ENCODE peak calls at places on chromosome 2, in eight cellular contexts. One of them, this sample, is unnamed.

GRCh38 chr2:85053802-85054201 is 79.4 kb upstream of the TCF7L1 start:
- DNase-seq in lower lobe of right lung: no peak
- DNase-seq in activated T-cell treated with anti-CD3 and anti-CD28 coated beads, Interleukin-2, amount 50 U/mL, for 48 hours: no peak
- DNase-seq in HAP-1: peak; percentile 89
- DNase-seq in left ventricle myocardium inferior: no peak
- DNase-seq in PC-3: peak; percentile 91
- DNase-seq in ovary: no peak
- DNase-seq in activated CD4-positive, alpha-beta memory T cell treated with anti-CD3 and anti-CD28 coated beads, Interleukin-2, amount 10 ng/mL, durations not matched to agents 7 days and 5 days: no peak
- DNase-seq in this sample: peak; percentile 70

GRCh38 chr2:227828385-227828990 is 14.8 kb downstream of the CCL20 start:
- DNase-seq in ovary: no peak
- DNase-seq in left ventricle myocardium inferior: no peak
- DNase-seq in lower lobe of right lung: no peak
- DNase-seq in activated CD4-positive, alpha-beta memory T cell treated with anti-CD3 and anti-CD28 coated beads, Interleukin-2, amount 10 ng/mL, durations not matched to agents 7 days and 5 days: no peak
- DNase-seq in activated T-cell treated with anti-CD3 and anti-CD28 coated beads, Interleukin-2, amount 50 U/mL, for 48 hours: no peak
- DNase-seq in PC-3: no peak
- DNase-seq in HAP-1: no peak
- DNase-seq in this sample: no peak

GRCh38 chr2:74458957-74459290 is 686 bp downstream of the WBP1 start:
- DNase-seq in ovary: no peak
- DNase-seq in HAP-1: peak; percentile 31
- DNase-seq in activated T-cell treated with anti-CD3 and anti-CD28 coated beads, Interleukin-2, amount 50 U/mL, for 48 hours: no peak
- DNase-seq in PC-3: no peak
- DNase-seq in lower lobe of right lung: no peak
- DNase-seq in activated CD4-positive, alpha-beta memory T cell treated with anti-CD3 and anti-CD28 coated beads, Interleukin-2, amount 10 ng/mL, durations not matched to agents 7 days and 5 days: peak; percentile 35
- DNase-seq in left ventricle myocardium inferior: no peak
- DNase-seq in this sample: no peak

GRCh38 chr2:236855866-236856855 is 229.5 kb upstream of the COPS8 start:
- DNase-seq in lower lobe of right lung: no peak
- DNase-seq in activated T-cell treated with anti-CD3 and anti-CD28 coated beads, Interleukin-2, amount 50 U/mL, for 48 hours: no peak
- DNase-seq in activated CD4-positive, alpha-beta memory T cell treated with anti-CD3 and anti-CD28 coated beads, Interleukin-2, amount 10 ng/mL, durations not matched to agents 7 days and 5 days: no peak
- DNase-seq in ovary: no peak
- DNase-seq in PC-3: no peak
- DNase-seq in left ventricle myocardium inferior: no peak
- DNase-seq in HAP-1: no peak
- DNase-seq in this sample: no peak

GRCh38 chr2:132815522-132815921 is 145.5 kb upstream of the LYPD1 start:
- DNase-seq in activated CD4-positive, alpha-beta memory T cell treated with anti-CD3 and anti-CD28 coated beads, Interleukin-2, amount 10 ng/mL, durations not matched to agents 7 days and 5 days: no peak
- DNase-seq in PC-3: peak; percentile 72
- DNase-seq in left ventricle myocardium inferior: no peak
- DNase-seq in activated T-cell treated with anti-CD3 and anti-CD28 coated beads, Interleukin-2, amount 50 U/mL, for 48 hours: no peak
- DNase-seq in HAP-1: no peak
- DNase-seq in ovary: no peak
- DNase-seq in lower lobe of right lung: no peak
- DNase-seq in this sample: peak; percentile 74

GRCh38 chr2:10057231-10058107 is 14.1 kb downstream of the KLF11 start:
- DNase-seq in left ventricle myocardium inferior: peak; percentile 78
- DNase-seq in activated T-cell treated with anti-CD3 and anti-CD28 coated beads, Interleukin-2, amount 50 U/mL, for 48 hours: peak; percentile 50
- DNase-seq in activated CD4-positive, alpha-beta memory T cell treated with anti-CD3 and anti-CD28 coated beads, Interleukin-2, amount 10 ng/mL, durations not matched to agents 7 days and 5 days: no peak
- DNase-seq in lower lobe of right lung: peak; percentile 62
- DNase-seq in PC-3: no peak
- DNase-seq in HAP-1: peak; percentile 69
- DNase-seq in ovary: peak; percentile 91
- DNase-seq in this sample: peak; percentile 87

GRCh38 chr2:146527166-146527565 is 1317.7 kb upstream of the ACVR2A start:
- DNase-seq in left ventricle myocardium inferior: no peak
- DNase-seq in lower lobe of right lung: no peak
- DNase-seq in ovary: no peak
- DNase-seq in activated T-cell treated with anti-CD3 and anti-CD28 coated beads, Interleukin-2, amount 50 U/mL, for 48 hours: no peak
- DNase-seq in PC-3: no peak
- DNase-seq in HAP-1: no peak
- DNase-seq in activated CD4-positive, alpha-beta memory T cell treated with anti-CD3 and anti-CD28 coated beads, Interleukin-2, amount 10 ng/mL, durations not matched to agents 7 days and 5 days: no peak
- DNase-seq in this sample: no peak

GRCh38 chr2:78992451-78992806 is 33.1 kb upstream of the REG3G start:
- DNase-seq in ovary: no peak
- DNase-seq in PC-3: peak; percentile 37
- DNase-seq in left ventricle myocardium inferior: no peak
- DNase-seq in lower lobe of right lung: no peak
- DNase-seq in HAP-1: no peak
- DNase-seq in activated CD4-positive, alpha-beta memory T cell treated with anti-CD3 and anti-CD28 coated beads, Interleukin-2, amount 10 ng/mL, durations not matched to agents 7 days and 5 days: no peak
- DNase-seq in activated T-cell treated with anti-CD3 and anti-CD28 coated beads, Interleukin-2, amount 50 U/mL, for 48 hours: no peak
- DNase-seq in this sample: peak; percentile 30

GRCh38 chr2:238597638-238598528 is 171.2 kb downstream of the ASB1 start:
- DNase-seq in activated T-cell treated with anti-CD3 and anti-CD28 coated beads, Interleukin-2, amount 50 U/mL, for 48 hours: no peak
- DNase-seq in HAP-1: no peak
- DNase-seq in PC-3: no peak
- DNase-seq in left ventricle myocardium inferior: no peak
- DNase-seq in ovary: no peak
- DNase-seq in activated CD4-positive, alpha-beta memory T cell treated with anti-CD3 and anti-CD28 coated beads, Interleukin-2, amount 10 ng/mL, durations not matched to agents 7 days and 5 days: no peak
- DNase-seq in lower lobe of right lung: no peak
- DNase-seq in this sample: peak; percentile 8

GRCh38 chr2:170143045-170143717 is 34.8 kb upstream of the MYO3B start:
- DNase-seq in lower lobe of right lung: no peak
- DNase-seq in activated T-cell treated with anti-CD3 and anti-CD28 coated beads, Interleukin-2, amount 50 U/mL, for 48 hours: no peak
- DNase-seq in HAP-1: no peak
- DNase-seq in left ventricle myocardium inferior: no peak
- DNase-seq in activated CD4-positive, alpha-beta memory T cell treated with anti-CD3 and anti-CD28 coated beads, Interleukin-2, amount 10 ng/mL, durations not matched to agents 7 days and 5 days: no peak
- DNase-seq in PC-3: no peak
- DNase-seq in ovary: no peak
- DNase-seq in this sample: no peak

GRCh38 chr2:134736167-134736885 is 17.5 kb upstream of the TMEM163 start:
- DNase-seq in lower lobe of right lung: no peak
- DNase-seq in activated T-cell treated with anti-CD3 and anti-CD28 coated beads, Interleukin-2, amount 50 U/mL, for 48 hours: no peak
- DNase-seq in activated CD4-positive, alpha-beta memory T cell treated with anti-CD3 and anti-CD28 coated beads, Interleukin-2, amount 10 ng/mL, durations not matched to agents 7 days and 5 days: no peak
- DNase-seq in left ventricle myocardium inferior: no peak
- DNase-seq in HAP-1: no peak
- DNase-seq in ovary: no peak
- DNase-seq in PC-3: peak; percentile 77
- DNase-seq in this sample: peak; percentile 29

GRCh38 chr2:168189835-168190426 is 57.5 kb downstream of the STK39 start:
- DNase-seq in HAP-1: no peak
- DNase-seq in activated CD4-positive, alpha-beta memory T cell treated with anti-CD3 and anti-CD28 coated beads, Interleukin-2, amount 10 ng/mL, durations not matched to agents 7 days and 5 days: no peak
- DNase-seq in left ventricle myocardium inferior: no peak
- DNase-seq in activated T-cell treated with anti-CD3 and anti-CD28 coated beads, Interleukin-2, amount 50 U/mL, for 48 hours: no peak
- DNase-seq in ovary: no peak
- DNase-seq in lower lobe of right lung: no peak
- DNase-seq in PC-3: peak; percentile 89
- DNase-seq in this sample: peak; percentile 65

GRCh38 chr2:217167531-217167930 is 307.7 kb upstream of the TNP1 start:
- DNase-seq in ovary: no peak
- DNase-seq in left ventricle myocardium inferior: no peak
- DNase-seq in HAP-1: no peak
- DNase-seq in PC-3: peak; percentile 28
- DNase-seq in activated T-cell treated with anti-CD3 and anti-CD28 coated beads, Interleukin-2, amount 50 U/mL, for 48 hours: no peak
- DNase-seq in activated CD4-positive, alpha-beta memory T cell treated with anti-CD3 and anti-CD28 coated beads, Interleukin-2, amount 10 ng/mL, durations not matched to agents 7 days and 5 days: no peak
- DNase-seq in lower lobe of right lung: no peak
- DNase-seq in this sample: no peak

GRCh38 chr2:121613774-121614173 is 35.5 kb downstream of the CLASP1 start:
- DNase-seq in PC-3: peak; percentile 26
- DNase-seq in activated T-cell treated with anti-CD3 and anti-CD28 coated beads, Interleukin-2, amount 50 U/mL, for 48 hours: no peak
- DNase-seq in HAP-1: no peak
- DNase-seq in activated CD4-positive, alpha-beta memory T cell treated with anti-CD3 and anti-CD28 coated beads, Interleukin-2, amount 10 ng/mL, durations not matched to agents 7 days and 5 days: no peak
- DNase-seq in ovary: no peak
- DNase-seq in left ventricle myocardium inferior: no peak
- DNase-seq in lower lobe of right lung: no peak
- DNase-seq in this sample: no peak

GRCh38 chr2:96239091-96239490 is 26.7 kb downstream of the TMEM127 start:
- DNase-seq in lower lobe of right lung: no peak
- DNase-seq in activated T-cell treated with anti-CD3 and anti-CD28 coated beads, Interleukin-2, amount 50 U/mL, for 48 hours: no peak
- DNase-seq in PC-3: no peak
- DNase-seq in activated CD4-positive, alpha-beta memory T cell treated with anti-CD3 and anti-CD28 coated beads, Interleukin-2, amount 10 ng/mL, durations not matched to agents 7 days and 5 days: no peak
- DNase-seq in left ventricle myocardium inferior: no peak
- DNase-seq in HAP-1: no peak
- DNase-seq in ovary: no peak
- DNase-seq in this sample: peak; percentile 2

GRCh38 chr2:211027976-211028375 is 471.6 kb downstream of the CPS1 start:
- DNase-seq in PC-3: no peak
- DNase-seq in left ventricle myocardium inferior: no peak
- DNase-seq in lower lobe of right lung: no peak
- DNase-seq in activated T-cell treated with anti-CD3 and anti-CD28 coated beads, Interleukin-2, amount 50 U/mL, for 48 hours: no peak
- DNase-seq in ovary: no peak
- DNase-seq in HAP-1: no peak
- DNase-seq in activated CD4-positive, alpha-beta memory T cell treated with anti-CD3 and anti-CD28 coated beads, Interleukin-2, amount 10 ng/mL, durations not matched to agents 7 days and 5 days: no peak
- DNase-seq in this sample: no peak

GRCh38 chr2:240431663-240432424 is 3.6 kb upstream of the GPC1 start:
- DNase-seq in lower lobe of right lung: peak; percentile 27
- DNase-seq in PC-3: no peak
- DNase-seq in activated CD4-positive, alpha-beta memory T cell treated with anti-CD3 and anti-CD28 coated beads, Interleukin-2, amount 10 ng/mL, durations not matched to agents 7 days and 5 days: no peak
- DNase-seq in left ventricle myocardium inferior: peak; percentile 2
- DNase-seq in activated T-cell treated with anti-CD3 and anti-CD28 coated beads, Interleukin-2, amount 50 U/mL, for 48 hours: no peak
- DNase-seq in ovary: peak; percentile 22
- DNase-seq in HAP-1: peak; percentile 6
- DNase-seq in this sample: no peak

GRCh38 chr2:100906131-100906530 is 86.2 kb downstream of the NPAS2 start:
- DNase-seq in left ventricle myocardium inferior: no peak
- DNase-seq in lower lobe of right lung: no peak
- DNase-seq in HAP-1: no peak
- DNase-seq in PC-3: no peak
- DNase-seq in activated T-cell treated with anti-CD3 and anti-CD28 coated beads, Interleukin-2, amount 50 U/mL, for 48 hours: no peak
- DNase-seq in ovary: no peak
- DNase-seq in activated CD4-positive, alpha-beta memory T cell treated with anti-CD3 and anti-CD28 coated beads, Interleukin-2, amount 10 ng/mL, durations not matched to agents 7 days and 5 days: no peak
- DNase-seq in this sample: no peak

GRCh38 chr2:98822301-98823164 is 91.6 kb upstream of the MGAT4A start:
- DNase-seq in lower lobe of right lung: peak; percentile 81
- DNase-seq in HAP-1: no peak
- DNase-seq in PC-3: no peak
- DNase-seq in ovary: no peak
- DNase-seq in activated T-cell treated with anti-CD3 and anti-CD28 coated beads, Interleukin-2, amount 50 U/mL, for 48 hours: peak; percentile 74
- DNase-seq in activated CD4-positive, alpha-beta memory T cell treated with anti-CD3 and anti-CD28 coated beads, Interleukin-2, amount 10 ng/mL, durations not matched to agents 7 days and 5 days: peak; percentile 68
- DNase-seq in left ventricle myocardium inferior: peak; percentile 71
- DNase-seq in this sample: peak; percentile 51

GRCh38 chr2:130864830-130865229 is 28.1 kb downstream of the ARHGEF4 start:
- DNase-seq in PC-3: peak; percentile 15
- DNase-seq in activated T-cell treated with anti-CD3 and anti-CD28 coated beads, Interleukin-2, amount 50 U/mL, for 48 hours: no peak
- DNase-seq in lower lobe of right lung: no peak
- DNase-seq in HAP-1: peak; percentile 48
- DNase-seq in left ventricle myocardium inferior: peak; percentile 48
- DNase-seq in activated CD4-positive, alpha-beta memory T cell treated with anti-CD3 and anti-CD28 coated beads, Interleukin-2, amount 10 ng/mL, durations not matched to agents 7 days and 5 days: no peak
- DNase-seq in ovary: peak; percentile 62
- DNase-seq in this sample: no peak

GRCh38 chr2:199136681-199137080 is 321.1 kb downstream of the SATB2 start:
- DNase-seq in activated CD4-positive, alpha-beta memory T cell treated with anti-CD3 and anti-CD28 coated beads, Interleukin-2, amount 10 ng/mL, durations not matched to agents 7 days and 5 days: no peak
- DNase-seq in ovary: no peak
- DNase-seq in lower lobe of right lung: no peak
- DNase-seq in left ventricle myocardium inferior: no peak
- DNase-seq in activated T-cell treated with anti-CD3 and anti-CD28 coated beads, Interleukin-2, amount 50 U/mL, for 48 hours: no peak
- DNase-seq in HAP-1: no peak
- DNase-seq in PC-3: peak; percentile 68
- DNase-seq in this sample: peak; percentile 30

GRCh38 chr2:239811806-239812560 is 213.2 kb downstream of the NDUFA10 start:
- DNase-seq in left ventricle myocardium inferior: no peak
- DNase-seq in activated CD4-positive, alpha-beta memory T cell treated with anti-CD3 and anti-CD28 coated beads, Interleukin-2, amount 10 ng/mL, durations not matched to agents 7 days and 5 days: no peak
- DNase-seq in activated T-cell treated with anti-CD3 and anti-CD28 coated beads, Interleukin-2, amount 50 U/mL, for 48 hours: no peak
- DNase-seq in HAP-1: no peak
- DNase-seq in ovary: no peak
- DNase-seq in lower lobe of right lung: no peak
- DNase-seq in PC-3: no peak
- DNase-seq in this sample: no peak

GRCh38 chr2:55011741-55012574 is 38.3 kb downstream of the RTN4 start:
- DNase-seq in lower lobe of right lung: no peak
- DNase-seq in HAP-1: no peak
- DNase-seq in PC-3: no peak
- DNase-seq in left ventricle myocardium inferior: no peak
- DNase-seq in ovary: no peak
- DNase-seq in activated T-cell treated with anti-CD3 and anti-CD28 coated beads, Interleukin-2, amount 50 U/mL, for 48 hours: no peak
- DNase-seq in activated CD4-positive, alpha-beta memory T cell treated with anti-CD3 and anti-CD28 coated beads, Interleukin-2, amount 10 ng/mL, durations not matched to agents 7 days and 5 days: no peak
- DNase-seq in this sample: no peak

GRCh38 chr2:241904011-241904718 is 34.6 kb downstream of the RTP5 start:
- DNase-seq in activated T-cell treated with anti-CD3 and anti-CD28 coated beads, Interleukin-2, amount 50 U/mL, for 48 hours: no peak
- DNase-seq in HAP-1: no peak
- DNase-seq in ovary: peak; percentile 36
- DNase-seq in left ventricle myocardium inferior: no peak
- DNase-seq in PC-3: no peak
- DNase-seq in lower lobe of right lung: peak; percentile 20
- DNase-seq in activated CD4-positive, alpha-beta memory T cell treated with anti-CD3 and anti-CD28 coated beads, Interleukin-2, amount 10 ng/mL, durations not matched to agents 7 days and 5 days: no peak
- DNase-seq in this sample: no peak

This sample was measured in AG20443.